ENCODE peak calls at places on chromosomes 7 and 10, in ten cellular contexts. One of them, this sample, is unnamed.

GRCh38 chr10:103967433-103968142 is 648 bp downstream of the SLK start:
- DNase-seq in AG04449: no peak
- DNase-seq in erythroblast: peak; percentile 80
- DNase-seq in GM04503: no peak
- DNase-seq in choroid plexus epithelial cell: no peak
- DNase-seq in foreskin fibroblast: peak; percentile 21
- DNase-seq in activated T-cell treated with anti-CD3 and anti-CD28 coated beads, Interleukin-2, amount 50 U/mL, for 48 hours: peak; percentile 46
- DNase-seq in fibroblast of lung: peak; percentile 31
- DNase-seq in heart right ventricle: peak; percentile 10
- DNase-seq in mammary epithelial cell: peak; percentile 42
- DNase-seq in this sample: peak; percentile 68

GRCh38 chr10:67664936-67665335 is 31.1 kb downstream of the CTNNA3 start:
- DNase-seq in fibroblast of lung: peak; percentile 13
- DNase-seq in heart right ventricle: no peak
- DNase-seq in mammary epithelial cell: no peak
- DNase-seq in choroid plexus epithelial cell: peak; percentile 8
- DNase-seq in erythroblast: no peak
- DNase-seq in activated T-cell treated with anti-CD3 and anti-CD28 coated beads, Interleukin-2, amount 50 U/mL, for 48 hours: no peak
- DNase-seq in AG04449: no peak
- DNase-seq in foreskin fibroblast: no peak
- DNase-seq in GM04503: no peak
- DNase-seq in this sample: no peak

GRCh38 chr7:2013381-2014311 is 219.1 kb downstream of the MAD1L1 start:
- DNase-seq in erythroblast: no peak
- DNase-seq in activated T-cell treated with anti-CD3 and anti-CD28 coated beads, Interleukin-2, amount 50 U/mL, for 48 hours: no peak
- DNase-seq in choroid plexus epithelial cell: no peak
- DNase-seq in GM04503: no peak
- DNase-seq in foreskin fibroblast: no peak
- DNase-seq in fibroblast of lung: no peak
- DNase-seq in AG04449: no peak
- DNase-seq in mammary epithelial cell: no peak
- DNase-seq in heart right ventricle: no peak
- DNase-seq in this sample: no peak

GRCh38 chr10:91709394-91709798 is 76.5 kb upstream of the PPP1R3C start:
- DNase-seq in choroid plexus epithelial cell: peak; percentile 60
- DNase-seq in GM04503: no peak
- DNase-seq in heart right ventricle: no peak
- DNase-seq in activated T-cell treated with anti-CD3 and anti-CD28 coated beads, Interleukin-2, amount 50 U/mL, for 48 hours: no peak
- DNase-seq in fibroblast of lung: peak; percentile 89
- DNase-seq in mammary epithelial cell: peak; percentile 53
- DNase-seq in erythroblast: no peak
- DNase-seq in foreskin fibroblast: peak; percentile 54
- DNase-seq in AG04449: no peak
- DNase-seq in this sample: no peak

GRCh38 chr7:77757589-77757988 is 40.6 kb downstream of the TMEM60 start:
- DNase-seq in fibroblast of lung: no peak
- DNase-seq in mammary epithelial cell: no peak
- DNase-seq in foreskin fibroblast: no peak
- DNase-seq in GM04503: no peak
- DNase-seq in activated T-cell treated with anti-CD3 and anti-CD28 coated beads, Interleukin-2, amount 50 U/mL, for 48 hours: no peak
- DNase-seq in AG04449: no peak
- DNase-seq in heart right ventricle: no peak
- DNase-seq in erythroblast: no peak
- DNase-seq in choroid plexus epithelial cell: no peak
- DNase-seq in this sample: no peak

GRCh38 chr7:48360574-48360973 is 189.3 kb downstream of the ABCA13 start:
- DNase-seq in fibroblast of lung: peak; percentile 53
- DNase-seq in GM04503: no peak
- DNase-seq in heart right ventricle: no peak
- DNase-seq in AG04449: no peak
- DNase-seq in mammary epithelial cell: peak; percentile 35
- DNase-seq in choroid plexus epithelial cell: peak; percentile 48
- DNase-seq in foreskin fibroblast: no peak
- DNase-seq in erythroblast: no peak
- DNase-seq in activated T-cell treated with anti-CD3 and anti-CD28 coated beads, Interleukin-2, amount 50 U/mL, for 48 hours: no peak
- DNase-seq in this sample: no peak

GRCh38 chr10:99850041-99850766 is 67.8 kb downstream of the ABCC2 start:
- DNase-seq in mammary epithelial cell: no peak
- DNase-seq in heart right ventricle: no peak
- DNase-seq in foreskin fibroblast: no peak
- DNase-seq in GM04503: no peak
- DNase-seq in erythroblast: no peak
- DNase-seq in choroid plexus epithelial cell: no peak
- DNase-seq in AG04449: no peak
- DNase-seq in activated T-cell treated with anti-CD3 and anti-CD28 coated beads, Interleukin-2, amount 50 U/mL, for 48 hours: no peak
- DNase-seq in fibroblast of lung: no peak
- DNase-seq in this sample: no peak

GRCh38 chr10:71765176-71765906 is 8.0 kb downstream of the VSIR start:
- DNase-seq in mammary epithelial cell: no peak
- DNase-seq in erythroblast: no peak
- DNase-seq in choroid plexus epithelial cell: peak; percentile 32
- DNase-seq in foreskin fibroblast: no peak
- DNase-seq in activated T-cell treated with anti-CD3 and anti-CD28 coated beads, Interleukin-2, amount 50 U/mL, for 48 hours: no peak
- DNase-seq in AG04449: no peak
- DNase-seq in heart right ventricle: peak; percentile 71
- DNase-seq in GM04503: no peak
- DNase-seq in fibroblast of lung: peak; percentile 21
- DNase-seq in this sample: no peak

GRCh38 chr7:15041226-15041625 is 138.7 kb upstream of the DGKB start:
- DNase-seq in GM04503: no peak
- DNase-seq in mammary epithelial cell: no peak
- DNase-seq in choroid plexus epithelial cell: peak; percentile 28
- DNase-seq in erythroblast: no peak
- DNase-seq in foreskin fibroblast: no peak
- DNase-seq in activated T-cell treated with anti-CD3 and anti-CD28 coated beads, Interleukin-2, amount 50 U/mL, for 48 hours: no peak
- DNase-seq in AG04449: no peak
- DNase-seq in fibroblast of lung: peak; percentile 50
- DNase-seq in heart right ventricle: no peak
- DNase-seq in this sample: no peak

GRCh38 chr7:128349121-128349825 is 5.6 kb upstream of the RBM28 start:
- DNase-seq in activated T-cell treated with anti-CD3 and anti-CD28 coated beads, Interleukin-2, amount 50 U/mL, for 48 hours: no peak
- DNase-seq in AG04449: no peak
- DNase-seq in GM04503: no peak
- DNase-seq in heart right ventricle: no peak
- DNase-seq in choroid plexus epithelial cell: no peak
- DNase-seq in foreskin fibroblast: no peak
- DNase-seq in erythroblast: no peak
- DNase-seq in fibroblast of lung: no peak
- DNase-seq in mammary epithelial cell: no peak
- DNase-seq in this sample: no peak

GRCh38 chr10:132575320-132576201 is 38.0 kb downstream of the INPP5A start:
- DNase-seq in GM04503: no peak
- DNase-seq in AG04449: peak; percentile 57
- DNase-seq in mammary epithelial cell: no peak
- DNase-seq in erythroblast: no peak
- DNase-seq in heart right ventricle: no peak
- DNase-seq in foreskin fibroblast: peak; percentile 56
- DNase-seq in activated T-cell treated with anti-CD3 and anti-CD28 coated beads, Interleukin-2, amount 50 U/mL, for 48 hours: peak; percentile 67
- DNase-seq in choroid plexus epithelial cell: peak; percentile 91
- DNase-seq in fibroblast of lung: peak; percentile 93
- DNase-seq in this sample: no peak

GRCh38 chr7:139714163-139714901 is 63.5 kb downstream of the HIPK2 start:
- DNase-seq in choroid plexus epithelial cell: no peak
- DNase-seq in erythroblast: no peak
- DNase-seq in foreskin fibroblast: no peak
- DNase-seq in GM04503: no peak
- DNase-seq in mammary epithelial cell: no peak
- DNase-seq in activated T-cell treated with anti-CD3 and anti-CD28 coated beads, Interleukin-2, amount 50 U/mL, for 48 hours: no peak
- DNase-seq in fibroblast of lung: no peak
- DNase-seq in heart right ventricle: peak; percentile 53
- DNase-seq in AG04449: no peak
- DNase-seq in this sample: no peak

GRCh38 chr7:37176079-37176478 is 272.6 kb downstream of the ELMO1 start:
- DNase-seq in heart right ventricle: no peak
- DNase-seq in activated T-cell treated with anti-CD3 and anti-CD28 coated beads, Interleukin-2, amount 50 U/mL, for 48 hours: no peak
- DNase-seq in fibroblast of lung: no peak
- DNase-seq in foreskin fibroblast: no peak
- DNase-seq in choroid plexus epithelial cell: no peak
- DNase-seq in GM04503: no peak
- DNase-seq in erythroblast: no peak
- DNase-seq in mammary epithelial cell: no peak
- DNase-seq in AG04449: no peak
- DNase-seq in this sample: no peak

GRCh38 chr10:78875331-78875877 is 193.4 kb upstream of the ZMIZ1 start:
- DNase-seq in foreskin fibroblast: no peak
- DNase-seq in erythroblast: no peak
- DNase-seq in AG04449: no peak
- DNase-seq in heart right ventricle: no peak
- DNase-seq in fibroblast of lung: no peak
- DNase-seq in activated T-cell treated with anti-CD3 and anti-CD28 coated beads, Interleukin-2, amount 50 U/mL, for 48 hours: no peak
- DNase-seq in choroid plexus epithelial cell: no peak
- DNase-seq in mammary epithelial cell: no peak
- DNase-seq in GM04503: no peak
- DNase-seq in this sample: no peak

GRCh38 chr7:74254858-74255379 is 720 bp upstream of the RFC2 start:
- DNase-seq in GM04503: no peak
- DNase-seq in heart right ventricle: no peak
- DNase-seq in foreskin fibroblast: no peak
- DNase-seq in choroid plexus epithelial cell: peak; percentile 20
- DNase-seq in activated T-cell treated with anti-CD3 and anti-CD28 coated beads, Interleukin-2, amount 50 U/mL, for 48 hours: no peak
- DNase-seq in AG04449: no peak
- DNase-seq in fibroblast of lung: no peak
- DNase-seq in erythroblast: no peak
- DNase-seq in mammary epithelial cell: no peak
- DNase-seq in this sample: no peak

GRCh38 chr10:93753621-93754250 is 4.0 kb upstream of the LGI1 start:
- DNase-seq in heart right ventricle: no peak
- DNase-seq in AG04449: no peak
- DNase-seq in fibroblast of lung: no peak
- DNase-seq in choroid plexus epithelial cell: no peak
- DNase-seq in activated T-cell treated with anti-CD3 and anti-CD28 coated beads, Interleukin-2, amount 50 U/mL, for 48 hours: no peak
- DNase-seq in foreskin fibroblast: no peak
- DNase-seq in GM04503: no peak
- DNase-seq in mammary epithelial cell: no peak
- DNase-seq in erythroblast: no peak
- DNase-seq in this sample: no peak

GRCh38 chr7:98210513-98211220 is 572 bp upstream of the BHLHA15 start:
- DNase-seq in fibroblast of lung: no peak
- DNase-seq in heart right ventricle: no peak
- DNase-seq in choroid plexus epithelial cell: peak; percentile 10
- DNase-seq in GM04503: no peak
- DNase-seq in mammary epithelial cell: no peak
- DNase-seq in activated T-cell treated with anti-CD3 and anti-CD28 coated beads, Interleukin-2, amount 50 U/mL, for 48 hours: no peak
- DNase-seq in AG04449: no peak
- DNase-seq in erythroblast: no peak
- DNase-seq in foreskin fibroblast: peak; percentile 6
- DNase-seq in this sample: no peak

GRCh38 chr7:82410461-82410860 is 33.1 kb downstream of the CACNA2D1 start:
- DNase-seq in fibroblast of lung: no peak
- DNase-seq in foreskin fibroblast: no peak
- DNase-seq in erythroblast: no peak
- DNase-seq in GM04503: no peak
- DNase-seq in AG04449: no peak
- DNase-seq in activated T-cell treated with anti-CD3 and anti-CD28 coated beads, Interleukin-2, amount 50 U/mL, for 48 hours: no peak
- DNase-seq in mammary epithelial cell: peak; percentile 53
- DNase-seq in choroid plexus epithelial cell: no peak
- DNase-seq in heart right ventricle: peak; percentile 65
- DNase-seq in this sample: no peak

GRCh38 chr7:54885285-54885684 is 126.3 kb upstream of the SEC61G start:
- DNase-seq in erythroblast: no peak
- DNase-seq in AG04449: no peak
- DNase-seq in foreskin fibroblast: no peak
- DNase-seq in GM04503: no peak
- DNase-seq in heart right ventricle: no peak
- DNase-seq in fibroblast of lung: no peak
- DNase-seq in choroid plexus epithelial cell: no peak
- DNase-seq in mammary epithelial cell: no peak
- DNase-seq in activated T-cell treated with anti-CD3 and anti-CD28 coated beads, Interleukin-2, amount 50 U/mL, for 48 hours: no peak
- DNase-seq in this sample: no peak

GRCh38 chr7:55571534-55572377 is 546 bp downstream of the VOPP1 start:
- DNase-seq in erythroblast: peak; percentile 66
- DNase-seq in activated T-cell treated with anti-CD3 and anti-CD28 coated beads, Interleukin-2, amount 50 U/mL, for 48 hours: peak; percentile 78
- DNase-seq in fibroblast of lung: peak; percentile 32
- DNase-seq in GM04503: no peak
- DNase-seq in heart right ventricle: peak; percentile 32
- DNase-seq in foreskin fibroblast: peak; percentile 30
- DNase-seq in choroid plexus epithelial cell: peak; percentile 57
- DNase-seq in AG04449: no peak
- DNase-seq in mammary epithelial cell: peak; percentile 45
- DNase-seq in this sample: peak; percentile 82

GRCh38 chr10:43683451-43684197 is 34.9 kb upstream of the ZNF32 start:
- DNase-seq in choroid plexus epithelial cell: no peak
- DNase-seq in heart right ventricle: no peak
- DNase-seq in erythroblast: peak; percentile 34
- DNase-seq in activated T-cell treated with anti-CD3 and anti-CD28 coated beads, Interleukin-2, amount 50 U/mL, for 48 hours: peak; percentile 46
- DNase-seq in fibroblast of lung: no peak
- DNase-seq in foreskin fibroblast: no peak
- DNase-seq in AG04449: no peak
- DNase-seq in GM04503: no peak
- DNase-seq in mammary epithelial cell: no peak
- DNase-seq in this sample: no peak

GRCh38 chr7:157097569-157097968 is 41.2 kb upstream of the UBE3C start:
- DNase-seq in foreskin fibroblast: no peak
- DNase-seq in erythroblast: no peak
- DNase-seq in choroid plexus epithelial cell: no peak
- DNase-seq in mammary epithelial cell: no peak
- DNase-seq in activated T-cell treated with anti-CD3 and anti-CD28 coated beads, Interleukin-2, amount 50 U/mL, for 48 hours: no peak
- DNase-seq in AG04449: no peak
- DNase-seq in heart right ventricle: no peak
- DNase-seq in GM04503: no peak
- DNase-seq in fibroblast of lung: no peak
- DNase-seq in this sample: no peak